ENCODE peak calls at places on chromosomes 7 and 10, in nine cellular contexts. R is GM23338, J is PC-3, Z is MM.1S, N is GM23248, B is hepatocyte, M is neural progenitor cell, T is SK-N-SH, E is HCT116. V is an unnamed sample.

GRCh38 chr10:59907918-59908807 is 1.8 kb upstream of the CCDC6 start:
- DNase-seq in R (peak; percentile 98), J (peak; percentile 92), Z (peak; percentile 25), N (peak; percentile 80), B (peak; percentile 84), M (peak; percentile 77), T (no peak), E (peak; percentile 77), V (peak; percentile 73)

GRCh38 chr10:29687411-29688160 is 52.8 kb upstream of the SVIL start:
- DNase-seq in R (peak; percentile 38), J (no peak), Z (no peak), N (peak; percentile 27), B (no peak), M (no peak), T (no peak), E (no peak), V (no peak)

GRCh38 chr10:75899816-75900357 is 468.5 kb downstream of the LRMDA start:
- DNase-seq in R (no peak), J (no peak), Z (no peak), N (no peak), B (no peak), M (no peak), T (no peak), E (no peak), V (no peak)

GRCh38 chr7:152122540-152122939 is 97.1 kb downstream of the GALNT11 start:
- DNase-seq in R (no peak), J (no peak), Z (no peak), N (no peak), B (no peak), M (no peak), T (no peak), E (no peak), V (no peak)

GRCh38 chr10:22992075-22992474 is 64.2 kb downstream of the ARMC3 start:
- DNase-seq in R (no peak), J (no peak), Z (peak; percentile 87), N (no peak), B (no peak), M (no peak), T (no peak), E (no peak), V (no peak)

GRCh38 chr10:89312973-89313372 is 11.1 kb downstream of the IFIT2 start:
- DNase-seq in R (no peak), J (no peak), Z (no peak), N (no peak), B (no peak), M (no peak), T (no peak), E (no peak), V (no peak)

GRCh38 chr10:66783296-66783695 is 142.5 kb upstream of the LRRTM3 start:
- DNase-seq in R (no peak), J (peak; percentile 70), Z (no peak), N (peak; percentile 36), B (no peak), M (no peak), T (no peak), E (no peak), V (no peak)

GRCh38 chr10:61779276-61779675 is 116.5 kb downstream of the CABCOCO1 start:
- DNase-seq in R (no peak), J (no peak), Z (no peak), N (no peak), B (no peak), M (no peak), T (no peak), E (no peak), V (no peak)

GRCh38 chr7:36820527-36821170 is 96.4 kb upstream of the AOAH start:
- DNase-seq in R (no peak), J (no peak), Z (no peak), N (peak; percentile 47), B (no peak), M (no peak), T (no peak), E (no peak), V (no peak)

GRCh38 chr10:98028168-98028770 is 2.2 kb downstream of the CRTAC1 start:
- DNase-seq in R (peak; percentile 91), J (peak; percentile 25), Z (peak; percentile 73), N (peak; percentile 52), B (peak; percentile 63), M (peak; percentile 91), T (peak; percentile 75), E (peak; percentile 37), V (peak; percentile 72)

GRCh38 chr10:31929986-31930675 is 1.5 kb upstream of the ARHGAP12 start:
- DNase-seq in R (no peak), J (no peak), Z (peak; percentile 62), N (peak; percentile 48), B (no peak), M (no peak), T (no peak), E (no peak), V (peak; percentile 64)

GRCh38 chr10:102241037-102241443 is 272 bp downstream of the PITX3 start:
- DNase-seq in R (no peak), J (no peak), Z (no peak), N (no peak), B (no peak), M (no peak), T (no peak), E (no peak), V (no peak)

GRCh38 chr10:26437637-26438461 is at the start of gene APBB1IP:
- DNase-seq in R (peak; percentile 71), J (no peak), Z (peak; percentile 75), N (peak; percentile 91), B (peak; percentile 36), M (peak; percentile 24), T (no peak), E (no peak), V (peak; percentile 94)

GRCh38 chr7:27092753-27093097 is 3.1 kb downstream of the HOXA1 start:
- DNase-seq in R (no peak), J (no peak), Z (no peak), N (no peak), B (no peak), M (no peak), T (no peak), E (no peak), V (no peak)

GRCh38 chr7:130489140-130489967 is 2.5 kb upstream of the MEST start:
- DNase-seq in R (no peak), J (no peak), Z (no peak), N (no peak), B (peak; percentile 47), M (peak; percentile 15), T (peak; percentile 27), E (no peak), V (no peak)
- H2AFZ ChIP-seq in R (no peak overlapping the region), J (no peak overlapping the region), Z (no peak overlapping the region), N (no peak overlapping the region), B (no peak overlapping the region), M (no peak overlapping the region), T (peak overlapping the region; percentile 45), E (no peak overlapping the region), V (no peak overlapping the region)

GRCh38 chr7:34155225-34155908 is 250.0 kb downstream of the BMPER start:
- DNase-seq in R (no peak), J (no peak), Z (no peak), N (peak; percentile 98), B (peak; percentile 68), M (peak; percentile 20), T (no peak), E (no peak), V (no peak)
- TF ChIP-seq EZH2phosphoT487 in R (no peak), J (no peak), Z (no peak), N (no peak), B (no peak), M (no peak), T (no peak), E (no peak), V (no peak)

GRCh38 chr7:38311329-38311937 is 38.0 kb upstream of the TARP start:
- DNase-seq in R (peak; percentile 76), J (no peak), Z (peak; percentile 19), N (peak; percentile 40), B (no peak), M (no peak), T (peak; percentile 65), E (no peak), V (no peak)
- H2AFZ ChIP-seq in R (peak overlapping the region; percentile 83), J (peak overlapping the region; percentile 78), Z (peak overlapping the region; percentile 84), N (peak overlapping the region; percentile 81), B (no peak overlapping the region), M (no peak overlapping the region), T (peak overlapping the region; percentile 50), E (no peak overlapping the region), V (no peak overlapping the region)

DNA sequence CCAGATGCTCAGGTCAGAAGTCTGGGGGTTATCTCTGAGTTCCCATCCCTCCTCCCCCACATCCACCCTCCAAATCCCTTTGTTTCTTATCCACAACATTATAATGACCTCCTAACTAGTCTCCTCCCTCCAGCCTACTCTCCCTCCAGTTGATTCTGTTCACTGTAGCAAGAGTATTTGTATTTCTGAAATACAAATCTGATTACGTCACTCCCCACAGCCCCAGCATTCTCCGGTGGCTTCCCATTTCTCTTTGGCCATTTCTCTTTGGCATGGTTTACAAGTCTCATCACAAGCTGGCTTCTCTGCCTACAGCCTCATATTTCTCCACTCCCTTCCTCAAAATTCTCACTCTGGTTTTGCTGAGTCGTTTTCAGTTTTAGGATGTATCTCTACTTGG is 24.6 kb upstream of the MRPS33 start:
- DNase-seq in R (no peak), J (no peak), Z (no peak), N (peak; percentile 24), B (no peak), M (no peak), T (peak; percentile 20), E (no peak), V (no peak)
- TF ChIP-seq EZH2phosphoT487 in R (no peak), J (no peak), Z (no peak), N (no peak), B (no peak), M (no peak), T (no peak), E (no peak), V (no peak)

DNA sequence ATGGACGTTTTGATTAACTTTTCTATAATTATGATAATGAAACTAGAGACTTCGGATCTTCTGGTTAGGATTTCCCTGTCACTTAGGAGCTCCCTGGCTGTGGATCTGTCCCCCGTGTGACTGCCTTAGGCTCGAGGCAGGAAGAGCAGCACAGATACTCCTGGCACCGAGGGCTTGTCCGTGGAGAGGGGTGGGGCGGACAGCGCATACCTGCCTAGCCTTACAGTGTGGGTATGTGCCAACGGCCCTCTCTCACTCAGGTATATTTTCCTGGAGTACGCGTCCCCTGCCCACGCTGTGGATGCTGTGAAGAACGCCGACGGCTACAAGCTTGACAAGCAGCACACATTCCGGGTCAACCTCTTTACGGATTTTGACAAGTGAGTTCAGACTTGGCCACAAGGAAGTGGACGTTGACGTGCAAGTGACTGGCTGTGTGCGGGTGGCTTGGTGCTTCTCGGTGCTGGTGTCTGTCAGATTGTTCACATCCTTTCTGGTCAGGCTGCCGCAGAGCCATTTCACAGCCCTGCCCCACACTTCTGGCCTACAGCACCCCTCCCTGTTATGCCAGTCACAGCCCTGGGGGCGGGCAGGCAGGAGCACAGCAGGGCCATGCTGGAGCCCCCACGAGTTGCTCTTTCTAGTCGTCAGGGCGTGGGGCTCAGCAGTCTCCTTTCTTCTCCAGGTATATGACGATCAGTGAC is 7.9 kb downstream of the EIF3B start:
- DNase-seq in R (no peak), J (no peak), Z (no peak), N (no peak), B (no peak), M (no peak), T (no peak), E (no peak), V (no peak)
- H2AFZ ChIP-seq in R (no peak overlapping the region), J (no peak overlapping the region), Z (no peak overlapping the region), N (no peak overlapping the region), B (no peak overlapping the region), M (no peak overlapping the region), T (no peak overlapping the region), E (no peak overlapping the region), V (no peak overlapping the region)

V was measured in OCI-LY7.